ENCODE peak calls at places on chromosomes 5 and 9, in ten cellular contexts. F is OCI-LY7; M is NCI-H2029 treated with DMSO at 0.1 percent for 48 hours; I is activated T-helper 9 cell treated with anti-CD3 and anti-CD28 coated beads, Interleukin-2, amount 50 U/mL, for 16 hours; D is iPS DF 19.7; V is stimulated activated CD8-positive, alpha-beta memory T cell treated with anti-CD3 and anti-CD28 coated beads, Interleukin-12 subunit alpha, Interleukin-12 subunit beta, amount 100 ng/mL, for 1 hour; G is foreskin fibroblast; E is lower leg skin; Q is fibroblast of lung; L is NCI-H1417. A is an unnamed sample.

GRCh38 chr9:5321058-5321457 is 16.5 kb upstream of the RLN2 start:
- DNase-seq in F (peak; percentile 10), G (no peak), V (no peak), D (no peak), I (no peak), Q (no peak), L (no peak), M (no peak), E (no peak), A (no peak)

GRCh38 chr5:73694089-73694488 is 68.1 kb downstream of the ARHGEF28 start:
- DNase-seq in M (no peak), D (no peak), F (no peak), I (no peak), L (no peak), G (no peak), Q (no peak), E (no peak), V (peak; percentile 1), A (no peak)

GRCh38 chr5:81428866-81429265 is 34.9 kb upstream of the ACOT12 start:
- DNase-seq in Q (peak; percentile 57), F (no peak), D (no peak), E (no peak), L (no peak), G (no peak), M (no peak), I (no peak), V (no peak), A (no peak)

GRCh38 chr9:16869961-16870605 is 387 bp downstream of the BNC2 start:
- DNase-seq in M (no peak), V (no peak), D (no peak), E (peak; percentile 89), L (no peak), I (no peak), G (peak; percentile 61), Q (peak; percentile 32), F (no peak), A (no peak)

GRCh38 chr5:10374032-10374431 is 20.5 kb downstream of the MARCHF6 start:
- DNase-seq in G (no peak), V (no peak), E (no peak), D (no peak), F (no peak), Q (peak; percentile 21), M (no peak), L (no peak), I (no peak), A (no peak)

GRCh38 chr5:127934791-127935256 is 148.7 kb upstream of the SLC12A2 start:
- DNase-seq in F (no peak), L (peak; percentile 80), E (no peak), I (no peak), M (peak; percentile 93), V (no peak), G (peak; percentile 65), D (peak; percentile 59), Q (peak; percentile 86), A (no peak)

GRCh38 chr5:95081500-95082355 is 203.2 kb downstream of the MCTP1 start:
- DNase-seq in G (peak; percentile 75), Q (peak; percentile 85), V (no peak), M (no peak), I (no peak), E (peak; percentile 90), F (no peak), D (peak; percentile 35), L (no peak), A (no peak)

GRCh38 chr9:133657120-133657661 is 21.0 kb downstream of the DBH start:
- DNase-seq in E (no peak), F (peak; percentile 32), L (peak; percentile 25), G (peak; percentile 10), Q (peak; percentile 18), I (no peak), D (no peak), M (peak; percentile 78), V (no peak), A (no peak)

GRCh38 chr5:123807177-123807900 is 295.4 kb downstream of the CSNK1G3 start:
- DNase-seq in D (no peak), Q (no peak), V (no peak), M (peak; percentile 23), I (no peak), G (peak; percentile 48), E (no peak), L (no peak), F (no peak), A (no peak)

GRCh38 chr9:4147476-4148214 is 152.2 kb downstream of the GLIS3 start:
- DNase-seq in F (no peak), G (no peak), D (no peak), I (no peak), E (no peak), L (no peak), V (no peak), Q (peak; percentile 46), M (no peak), A (no peak)

GRCh38 chr5:1764606-1764960 is 35.1 kb downstream of the MRPL36 start:
- DNase-seq in Q (no peak), M (no peak), F (no peak), V (no peak), L (no peak), E (peak; percentile 70), I (no peak), D (no peak), G (no peak), A (no peak)

GRCh38 chr9:83242066-83242465 is 179.1 kb upstream of the RASEF start:
- DNase-seq in Q (no peak), L (no peak), G (no peak), F (no peak), D (no peak), V (no peak), I (no peak), E (no peak), M (no peak), A (no peak)

GRCh38 chr5:125499969-125500368 is 753.5 kb upstream of the ZNF608 start:
- DNase-seq in Q (no peak), V (no peak), L (no peak), F (no peak), I (no peak), D (no peak), M (peak; percentile 42), G (no peak), E (no peak), A (no peak)

GRCh38 chr9:37432020-37432419 is 9.5 kb downstream of the GRHPR start:
- DNase-seq in E (no peak), L (no peak), G (no peak), I (no peak), D (no peak), V (no peak), Q (no peak), F (no peak), M (no peak), A (no peak)

GRCh38 chr5:92694067-92694466 is 887.0 kb downstream of the NR2F1-AS1 start:
- DNase-seq in D (no peak), V (no peak), Q (no peak), F (no peak), L (no peak), E (no peak), G (no peak), M (no peak), I (no peak), A (no peak)

GRCh38 chr5:141409598-141410306 is 1.9 kb downstream of the PCDHGB6 start:
- DNase-seq in E (no peak), G (no peak), M (no peak), F (no peak), L (no peak), Q (no peak), D (no peak), V (no peak), I (no peak), A (no peak)

GRCh38 chr9:121785673-121786542 is 134.5 kb downstream of the DAB2IP start:
- DNase-seq in D (no peak), L (no peak), F (no peak), V (no peak), G (no peak), I (no peak), Q (no peak), E (peak; percentile 83), M (no peak), A (no peak)

GRCh38 chr9:107316795-107317661 is 33.9 kb downstream of the RAD23B start:
- DNase-seq in G (no peak), F (no peak), V (no peak), M (no peak), I (no peak), Q (no peak), L (no peak), D (no peak), E (no peak), A (no peak)

GRCh38 chr5:14147210-14147609 is 4.1 kb downstream of the TRIO start:
- DNase-seq in D (no peak), E (no peak), V (no peak), L (peak; percentile 64), M (no peak), F (no peak), Q (no peak), G (no peak), I (no peak), A (no peak)

GRCh38 chr9:116337015-116337414 is 183.4 kb downstream of the PAPPA start:
- DNase-seq in E (no peak), M (no peak), D (no peak), Q (peak; percentile 83), L (no peak), V (no peak), F (no peak), G (peak; percentile 80), I (no peak), A (no peak)

GRCh38 chr5:26054594-26054993 is 983.8 kb downstream of the CDH9 start:
- DNase-seq in I (no peak), M (no peak), V (no peak), F (no peak), G (no peak), Q (no peak), D (no peak), L (no peak), E (no peak), A (no peak)

GRCh38 chr5:38756068-38756467 is 89.7 kb upstream of the OSMR start:
- DNase-seq in D (no peak), V (no peak), I (no peak), E (no peak), Q (no peak), G (peak; percentile 53), M (no peak), F (no peak), L (no peak), A (no peak)

GRCh38 chr5:149735066-149735465 is 5.0 kb downstream of the PPARGC1B start:
- DNase-seq in E (peak; percentile 81), G (peak; percentile 47), Q (no peak), F (no peak), M (peak; percentile 30), V (no peak), I (no peak), L (peak; percentile 6), D (no peak), A (no peak)

GRCh38 chr5:23704176-23704855 is 196.9 kb downstream of the PRDM9 start:
- DNase-seq in G (no peak), F (no peak), V (no peak), E (no peak), Q (no peak), I (no peak), D (no peak), M (no peak), L (no peak), A (no peak)

GRCh38 chr5:67346611-67347010 is 150.0 kb upstream of the CD180 start:
- DNase-seq in F (no peak), M (no peak), D (no peak), L (no peak), V (no peak), G (no peak), E (no peak), I (no peak), Q (no peak), A (no peak)

GRCh38 chr5:59038169-59039002 is 455.5 kb downstream of the RAB3C start:
- DNase-seq in Q (no peak), F (no peak), M (no peak), D (no peak), V (no peak), I (peak; percentile 4), E (no peak), G (peak; percentile 48), L (no peak), A (no peak)

GRCh38 chr5:146995878-146996277 is 117.3 kb upstream of the PPP2R2B start:
- DNase-seq in I (no peak), G (no peak), E (no peak), M (peak; percentile 30), L (no peak), F (no peak), Q (no peak), D (no peak), V (no peak), A (no peak)

GRCh38 chr9:132638240-132638639 is 31.5 kb downstream of the DDX31 start:
- DNase-seq in D (no peak), M (no peak), L (no peak), G (peak; percentile 84), F (no peak), Q (no peak), E (no peak), V (no peak), I (no peak), A (no peak)